ENCODE peak calls at places on chromosome 16, in four cellular contexts. I, Q, Z and B are unnamed samples.

GRCh38 chr16:74309789-74310781 is 13.5 kb downstream of the PSMD7 start:
- DNase-seq in Z (peak; percentile 41), I (no peak), Q (no peak), B (peak; percentile 46)

GRCh38 chr16:14193316-14193871 is 122.3 kb downstream of the MRTFB start:
- DNase-seq in Q (no peak), I (no peak), Z (no peak), B (no peak)

GRCh38 chr16:50680907-50681885 is at the start of gene SNX20:
- DNase-seq in Z (no peak), Q (no peak), I (no peak), B (peak; percentile 29)

GRCh38 chr16:28063047-28063521 is 430 bp downstream of the GSG1L start:
- DNase-seq in Z (no peak), I (no peak), Q (no peak), B (no peak)

GRCh38 chr16:47779201-47780016 is 318.3 kb downstream of the PHKB start:
- DNase-seq in Q (no peak), Z (no peak), I (no peak), B (peak; percentile 65)

GRCh38 chr16:9596788-9597187 is 505.3 kb downstream of the HAPSTR1 start:
- DNase-seq in I (no peak), Q (no peak), Z (no peak), B (no peak)

GRCh38 chr16:27628216-27628945 is 78.4 kb downstream of the KATNIP start:
- DNase-seq in Z (no peak), Q (no peak), I (no peak), B (peak; percentile 53)

GRCh38 chr16:2150418-2151187 is 2.2 kb downstream of the RAB26 start:
- DNase-seq in I (no peak), Q (no peak), Z (no peak), B (no peak)

GRCh38 chr16:8861563-8862308 is 7.1 kb downstream of the CARHSP1 start:
- DNase-seq in I (no peak), Q (no peak), Z (no peak), B (peak; percentile 75)

GRCh38 chr16:31267332-31268032 is 7.7 kb downstream of the ITGAM start:
- DNase-seq in I (peak; percentile 5), Z (no peak), Q (no peak), B (no peak)

GRCh38 chr16:58032710-58033293 is 7.2 kb downstream of the MMP15 start:
- DNase-seq in Q (no peak), Z (no peak), I (no peak), B (peak; percentile 94)

GRCh38 chr16:85911531-85911930 is 12.6 kb downstream of the IRF8 start:
- DNase-seq in Q (no peak), Z (no peak), I (no peak), B (no peak)

GRCh38 chr16:87891763-87892162 is 22.5 kb upstream of the SLC7A5 start:
- DNase-seq in Q (no peak), Z (no peak), I (no peak), B (no peak)

GRCh38 chr16:58516768-58517107 is 1.4 kb downstream of the SETD6 start:
- DNase-seq in Z (no peak), I (no peak), Q (no peak), B (no peak)

GRCh38 chr16:56408379-56409098 is 16.8 kb downstream of the AMFR start:
- DNase-seq in I (no peak), Q (no peak), Z (no peak), B (no peak)

GRCh38 chr16:85759631-85760419 is 8.9 kb upstream of the C16orf74 start:
- DNase-seq in Q (no peak), Z (no peak), I (no peak), B (no peak)

GRCh38 chr16:50547340-50547865 is 793 bp upstream of the NKD1 start:
- DNase-seq in I (no peak), Z (peak; percentile 26), Q (peak; percentile 23), B (peak; percentile 37)

GRCh38 chr16:50399411-50399810 is 30.6 kb upstream of the BRD7 start:
- DNase-seq in Q (no peak), I (no peak), Z (no peak), B (no peak)

GRCh38 chr16:6642271-6642670 is 690.4 kb upstream of the RBFOX1 start:
- DNase-seq in Z (no peak), Q (no peak), I (no peak), B (no peak)

GRCh38 chr16:85479972-85480726 is 133.0 kb upstream of the GSE1 start:
- DNase-seq in I (no peak), Q (no peak), Z (no peak), B (peak; percentile 38)

GRCh38 chr16:3389663-3390338 is 11.0 kb downstream of the ZSCAN32 start:
- DNase-seq in Q (no peak), Z (no peak), I (no peak), B (no peak)

GRCh38 chr16:11632455-11632921 is 35.8 kb upstream of the SNN start:
- DNase-seq in Q (peak; percentile 67), Z (no peak), I (peak; percentile 75), B (peak; percentile 82)

GRCh38 chr16:85583491-85584181 is 29.5 kb upstream of the GSE1 start:
- DNase-seq in Q (no peak), Z (no peak), I (no peak), B (no peak)

GRCh38 chr16:27401768-27402568 is at the start of gene IL21R:
- DNase-seq in Z (no peak), I (peak; percentile 60), Q (peak; percentile 24), B (no peak)

GRCh38 chr16:6946106-6946505 is 386.5 kb upstream of the RBFOX1 start:
- DNase-seq in Q (no peak), Z (no peak), I (no peak), B (no peak)

GRCh38 chr16:71373073-71373472 is 14.6 kb downstream of the CALB2 start:
- DNase-seq in I (no peak), Q (no peak), Z (peak; percentile 21), B (no peak)

GRCh38 chr16:23859713-23860269 is 24.0 kb downstream of the PRKCB start:
- DNase-seq in I (no peak), Q (no peak), Z (no peak), B (no peak)

GRCh38 chr16:53495325-53495724 is 7.7 kb downstream of the AKTIP start:
- DNase-seq in I (no peak), Z (no peak), Q (no peak), B (no peak)

GRCh38 chr16:73071131-73071940 is 23.4 kb upstream of the ZFHX3 start:
- DNase-seq in I (no peak), Q (no peak), Z (no peak), B (peak; percentile 79)

GRCh38 chr16:2086812-2087425 is 39.1 kb downstream of the TSC2 start:
- DNase-seq in Z (no peak), I (no peak), Q (no peak), B (no peak)

GRCh38 chr16:69610356-69610755 is 44.6 kb downstream of the NFAT5 start:
- DNase-seq in Q (no peak), Z (no peak), I (no peak), B (no peak)

GRCh38 chr16:69606985-69607384 is 41.2 kb downstream of the NFAT5 start:
- DNase-seq in Z (no peak), Q (no peak), I (no peak), B (no peak)

GRCh38 chr16:69613283-69614154 is 47.8 kb downstream of the NFAT5 start:
- DNase-seq in Q (no peak), I (no peak), Z (no peak), B (no peak)

GRCh38 chr16:69611103-69611640 is 45.4 kb downstream of the NFAT5 start:
- DNase-seq in Z (no peak), I (no peak), Q (no peak), B (no peak)

DNA sequence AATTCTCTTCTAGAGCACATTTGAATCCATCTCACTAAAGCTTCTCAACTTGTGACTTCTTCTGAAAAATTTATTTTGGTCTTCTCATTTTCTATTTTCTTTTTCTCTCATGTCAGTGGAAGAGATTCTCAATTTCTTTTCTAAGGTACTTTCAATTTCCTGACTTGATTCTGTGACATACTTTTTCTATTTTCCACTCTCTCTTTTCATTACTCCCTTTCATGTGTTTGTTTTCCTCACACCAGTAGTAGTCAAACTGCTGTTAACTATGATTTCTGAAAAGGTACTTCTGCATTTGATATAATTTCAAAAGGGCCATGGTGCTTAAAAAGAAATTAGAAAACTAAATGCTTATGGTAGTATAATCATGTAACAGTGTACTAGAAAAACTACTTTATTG is 41.9 kb downstream of the NFAT5 start:
- DNase-seq in Q (no peak), Z (no peak), I (no peak), B (no peak)
- H3K27ac ChIP-seq in Q (no peak overlapping the region), Z (no peak overlapping the region), I (no peak overlapping the region), B (no peak overlapping the region)

GRCh38 chr16:704047-704446 is 1.6 kb downstream of the FBXL16 start:
- DNase-seq in Z (no peak), I (no peak), Q (no peak), B (no peak)
- H3K27ac ChIP-seq in Z (peak overlapping the region; percentile 87), I (no peak overlapping the region), Q (no peak overlapping the region), B (no peak overlapping the region)

GRCh38 chr16:29694384-29695195 is 15.6 kb downstream of the QPRT start:
- DNase-seq in I (no peak), Q (no peak), Z (no peak), B (no peak)
- H3K27ac ChIP-seq in I (no peak overlapping the region), Q (no peak overlapping the region), Z (no peak overlapping the region), B (no peak overlapping the region)

GRCh38 chr16:89295915-89296314 is 78.4 kb downstream of the ZNF778 start:
- DNase-seq in I (no peak), Z (no peak), Q (no peak), B (no peak)

GRCh38 chr16:89298826-89299225 is 81.3 kb downstream of the ZNF778 start:
- DNase-seq in I (no peak), Q (no peak), Z (no peak), B (no peak)

GRCh38 chr16:89297870-89298545 is 80.5 kb downstream of the ZNF778 start:
- DNase-seq in I (no peak), Z (no peak), Q (no peak), B (no peak)

GRCh38 chr16:89295071-89295900 is 77.8 kb downstream of the ZNF778 start:
- DNase-seq in Z (no peak), I (no peak), Q (no peak), B (no peak)

DNA sequence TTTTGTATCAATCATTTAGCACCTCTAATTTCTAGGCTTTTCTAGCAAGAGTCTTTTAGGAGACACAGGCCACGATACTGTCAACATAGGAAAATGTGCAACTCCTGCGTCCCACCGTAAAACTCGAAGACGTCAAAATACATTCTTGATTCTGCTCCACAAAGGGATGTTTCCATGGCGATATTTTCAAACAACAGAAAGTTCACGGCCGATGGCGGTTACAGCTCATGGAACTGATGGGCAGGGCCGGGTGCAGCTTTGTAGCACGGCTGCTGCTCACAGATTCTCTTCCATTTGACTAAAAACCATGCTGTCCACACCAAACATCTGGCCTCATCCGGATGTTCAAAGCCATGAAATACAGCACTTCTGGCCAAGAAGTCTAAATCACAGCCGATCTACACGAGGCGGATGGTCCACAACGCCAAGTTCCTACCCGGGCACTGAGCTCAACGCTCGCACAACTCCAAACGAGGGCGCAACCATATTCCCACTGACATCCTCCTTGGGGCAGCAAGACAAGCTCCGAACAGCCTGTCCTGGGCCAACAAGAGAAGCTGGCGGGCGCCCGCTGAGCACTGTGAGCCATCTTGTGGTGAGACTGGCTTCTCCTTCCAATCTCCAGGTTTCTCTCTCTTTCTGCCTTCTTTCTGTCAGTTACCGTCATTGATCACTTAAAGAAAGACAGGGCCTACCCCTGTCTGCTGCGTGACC is 79.8 kb downstream of the ZNF778 start:
- DNase-seq in Q (no peak), I (no peak), Z (no peak), B (no peak)
- H3K27ac ChIP-seq in Q (no peak overlapping the region), I (peak overlapping the region; percentile 26), Z (no peak overlapping the region), B (no peak overlapping the region)